ENCODE peak calls at places on chromosomes 5 and 9, in five cellular contexts. S, G, J, K and T are unnamed samples.

GRCh38 chr5:1246711-1247431 is 21.7 kb downstream of the SLC6A18 start:
- DNase-seq in S (no peak), G (no peak), J (peak; percentile 13), K (no peak), T (no peak)

GRCh38 chr5:122981846-122982245 is 54.7 kb downstream of the PPIC start:
- DNase-seq in S (no peak), G (no peak), J (no peak), K (no peak), T (no peak)

GRCh38 chr5:125298258-125298657 is 551.8 kb upstream of the ZNF608 start:
- DNase-seq in S (no peak), G (no peak), J (no peak), K (no peak), T (no peak)

GRCh38 chr5:151745071-151745705 is 13.2 kb downstream of the ATOX1 start:
- DNase-seq in S (peak; percentile 89), G (peak; percentile 8), J (no peak), K (peak; percentile 71), T (peak; percentile 68)

GRCh38 chr9:98570663-98571440 is 137.9 kb downstream of the GABBR2 start:
- DNase-seq in S (no peak), G (no peak), J (no peak), K (no peak), T (no peak)

GRCh38 chr9:935348-935965 is 41.0 kb upstream of the DMRT3 start:
- DNase-seq in S (no peak), G (no peak), J (no peak), K (no peak), T (no peak)

GRCh38 chr9:107480386-107480789 is 9.2 kb downstream of the KLF4 start:
- DNase-seq in S (no peak), G (no peak), J (no peak), K (peak; percentile 10), T (peak; percentile 54)

GRCh38 chr5:17412760-17413671 is 85.0 kb upstream of the TAF11L2 start:
- DNase-seq in S (no peak), G (no peak), J (no peak), K (no peak), T (peak; percentile 25)